ENCODE peak calls at places on chromosomes 12 and 14, in ten cellular contexts. N is COR-L47, H is AG08396, R is activated T-cell treated with anti-CD3 and anti-CD28 coated beads for 24 hours, V is ELF-1, P is cardiac fibroblast, D is progenitor cell of endocrine pancreas, U is iris pigment epithelial cell, X is M059J, F is Kasumi-1. E is an unnamed sample.

GRCh38 chr12:108560321-108560721 is 652 bp downstream of the SART3 start:
- DNase-seq in N (no peak), H (no peak), R (no peak), V (no peak), P (peak), D (no peak), U (peak), X (peak), F (peak), E (no peak)

GRCh38 chr12:61821381-61821780 is 438.8 kb upstream of the USP15 start:
- DNase-seq in N (no peak), H (no peak), R (no peak), V (no peak), P (no peak), D (no peak), U (no peak), X (no peak), F (peak), E (no peak)

GRCh38 chr14:63174760-63175191 is 29.5 kb upstream of the RHOJ start:
- DNase-seq in N (peak), H (peak), R (no peak), V (peak), P (peak), D (no peak), U (peak), X (peak), F (peak), E (peak)

GRCh38 chr12:47734725-47735480 is 9.6 kb upstream of the ENDOU start:
- DNase-seq in N (no peak), H (no peak), R (no peak), V (no peak), P (no peak), D (no peak), U (no peak), X (no peak), F (no peak), E (no peak)

GRCh38 chr14:91274796-91275195 is 30.3 kb upstream of the GPR68 start:
- DNase-seq in N (no peak), H (no peak), R (no peak), V (no peak), P (no peak), D (no peak), U (no peak), X (no peak), F (no peak), E (no peak)

GRCh38 chr14:71242237-71242748 is 335.0 kb downstream of the PCNX1 start:
- DNase-seq in N (no peak), H (peak), R (no peak), V (no peak), P (peak), D (no peak), U (peak), X (no peak), F (no peak), E (no peak)

GRCh38 chr12:99619389-99620158 is 28.0 kb upstream of the GARIN6 start:
- DNase-seq in N (peak), H (no peak), R (no peak), V (peak), P (peak), D (no peak), U (peak), X (peak), F (peak), E (no peak)

GRCh38 chr12:115697341-115697740 is 580.2 kb downstream of the MED13L start:
- DNase-seq in N (no peak), H (no peak), R (no peak), V (no peak), P (no peak), D (no peak), U (no peak), X (peak), F (no peak), E (peak)

GRCh38 chr12:130041983-130042812 is 120.1 kb upstream of the FZD10 start:
- DNase-seq in N (no peak), H (no peak), R (peak), V (peak), P (no peak), D (peak), U (no peak), X (no peak), F (no peak), E (peak)

GRCh38 chr12:59484575-59484974 is 111.3 kb upstream of the SLC16A7 start:
- DNase-seq in N (no peak), H (no peak), R (no peak), V (no peak), P (no peak), D (no peak), U (no peak), X (no peak), F (peak), E (no peak)

GRCh38 chr12:66063976-66064375 is 66.6 kb downstream of the LLPH start:
- DNase-seq in N (no peak), H (no peak), R (no peak), V (no peak), P (no peak), D (no peak), U (peak), X (no peak), F (no peak), E (no peak)

GRCh38 chr12:49651855-49652254 is 28.5 kb downstream of the PRPF40B start:
- DNase-seq in N (no peak), H (no peak), R (no peak), V (no peak), P (no peak), D (no peak), U (no peak), X (no peak), F (no peak), E (no peak)

GRCh38 chr12:85016423-85016822 is 19.7 kb downstream of the TSPAN19 start:
- DNase-seq in N (no peak), H (peak), R (no peak), V (no peak), P (peak), D (no peak), U (peak), X (peak), F (no peak), E (no peak)

GRCh38 chr12:92544321-92544720 is 158.5 kb upstream of the PLEKHG7 start:
- DNase-seq in N (no peak), H (no peak), R (no peak), V (peak), P (no peak), D (no peak), U (no peak), X (no peak), F (no peak), E (no peak)

GRCh38 chr14:103712633-103713247 is 2.5 kb downstream of the XRCC3 start:
- DNase-seq in N (no peak), H (no peak), R (no peak), V (peak), P (no peak), D (no peak), U (no peak), X (no peak), F (no peak), E (no peak)

GRCh38 chr12:38956337-38956736 is 50.9 kb upstream of the CPNE8 start:
- DNase-seq in N (no peak), H (no peak), R (no peak), V (no peak), P (no peak), D (no peak), U (peak), X (peak), F (no peak), E (no peak)

GRCh38 chr14:96267336-96267735 is 11.3 kb downstream of the BDKRB1 start:
- DNase-seq in N (peak), H (peak), R (no peak), V (no peak), P (peak), D (no peak), U (peak), X (peak), F (no peak), E (peak)

GRCh38 chr12:131775124-131775903 is 52.9 kb upstream of the MMP17 start:
- DNase-seq in N (no peak), H (no peak), R (no peak), V (peak), P (no peak), D (no peak), U (peak), X (no peak), F (no peak), E (no peak)

GRCh38 chr12:131452444-131452860 is 258.4 kb upstream of the SFSWAP start:
- DNase-seq in N (no peak), H (no peak), R (no peak), V (peak), P (no peak), D (no peak), U (no peak), X (no peak), F (peak), E (no peak)

GRCh38 chr14:24463806-24464785 is 21.5 kb upstream of the SDR39U1 start:
- DNase-seq in N (no peak), H (no peak), R (no peak), V (no peak), P (no peak), D (no peak), U (no peak), X (no peak), F (no peak), E (no peak)

GRCh38 chr14:67411820-67412421 is at the start of gene PLEK2:
- DNase-seq in N (peak), H (peak), R (peak), V (no peak), P (peak), D (no peak), U (peak), X (no peak), F (no peak), E (peak)

GRCh38 chr14:60204104-60204842 is 39.1 kb upstream of the DHRS7 start:
- DNase-seq in N (peak), H (no peak), R (no peak), V (no peak), P (no peak), D (no peak), U (no peak), X (no peak), F (no peak), E (peak)

GRCh38 chr14:103483600-103483999 is 39.0 kb downstream of the CKB start:
- DNase-seq in N (no peak), H (peak), R (no peak), V (no peak), P (peak), D (no peak), U (peak), X (peak), F (no peak), E (no peak)

GRCh38 chr14:34365309-34365915 is 96.6 kb downstream of the SPTSSA start:
- DNase-seq in N (peak), H (no peak), R (no peak), V (no peak), P (peak), D (no peak), U (peak), X (no peak), F (peak), E (no peak)